ENCODE peak calls at places on chromosomes 4 and X, in nine cellular contexts. H is astrocyte of the spinal cord, V is choroid plexus epithelial cell, T is upper lobe of right lung, B is GM12865, R is progenitor cell of endocrine pancreas, L is ovary, C is lower lobe of right lung, G is mucosa of descending colon. Z is an unnamed sample.

GRCh38 chr4:154001187-154001586 is 212.3 kb upstream of the SFRP2 start:
- DNase-seq in B (no peak), C (no peak), V (no peak), T (no peak), L (no peak), G (no peak), H (no peak), R (no peak), Z (no peak)

GRCh38 chrX:112820364-112821308 is 20.0 kb downstream of the AMOT start:
- DNase-seq in B (no peak), C (no peak), H (no peak), L (no peak), R (no peak), T (no peak), V (no peak), G (no peak), Z (no peak)

GRCh38 chr4:128606173-128606572 is 203.3 kb upstream of the JADE1 start:
- DNase-seq in G (no peak), R (no peak), H (peak; percentile 46), C (no peak), T (no peak), V (peak; percentile 68), B (no peak), L (no peak), Z (peak; percentile 56)

GRCh38 chr4:38949416-38950051 is 81.9 kb downstream of the FAM114A1 start:
- DNase-seq in L (no peak), B (peak; percentile 20), T (no peak), C (no peak), V (peak; percentile 86), G (no peak), H (peak; percentile 67), R (no peak), Z (no peak)

GRCh38 chr4:139530833-139531427 is 25.1 kb downstream of the SETD7 start:
- DNase-seq in T (no peak), L (no peak), G (peak; percentile 82), H (no peak), V (peak; percentile 63), B (peak; percentile 51), R (peak; percentile 45), C (no peak), Z (peak; percentile 54)

GRCh38 chrX:110852180-110852579 is 56.6 kb upstream of the CHRDL1 start:
- DNase-seq in C (no peak), B (peak; percentile 37), L (no peak), R (no peak), V (peak; percentile 21), T (no peak), H (no peak), G (peak; percentile 2), Z (no peak)

GRCh38 chr4:98905834-98906233 is 23.1 kb downstream of the EIF4E start:
- DNase-seq in G (no peak), C (no peak), H (peak; percentile 45), V (peak; percentile 60), R (no peak), L (no peak), T (no peak), B (no peak), Z (no peak)

GRCh38 chr4:20464381-20464780 is 212.7 kb downstream of the SLIT2 start:
- DNase-seq in V (peak; percentile 86), T (no peak), H (peak; percentile 58), B (no peak), R (no peak), L (no peak), G (no peak), C (no peak), Z (no peak)

GRCh38 chr4:107034982-107035710 is 967 bp downstream of the DKK2 start:
- DNase-seq in B (no peak), C (peak; percentile 44), R (peak; percentile 15), V (peak; percentile 46), G (no peak), L (no peak), T (no peak), H (peak; percentile 45), Z (no peak)

DNA sequence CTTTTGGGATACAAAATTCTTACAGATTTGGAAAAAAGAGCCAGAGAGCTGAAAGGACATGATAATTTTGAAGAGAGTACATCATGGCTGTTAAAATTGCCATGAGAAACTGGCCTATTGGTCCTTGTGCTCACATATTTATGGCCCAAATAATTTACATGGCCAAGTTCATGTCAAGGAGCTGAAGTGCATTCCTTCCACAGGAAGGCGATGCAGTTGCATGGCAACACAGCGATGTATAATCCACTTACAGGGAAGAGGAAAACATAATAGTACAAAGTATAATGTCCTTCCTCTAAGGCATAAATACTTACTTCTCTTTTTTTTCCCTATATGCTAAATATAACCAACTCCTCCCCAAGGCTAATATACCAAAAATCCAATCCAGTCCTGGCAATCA is 914.5 kb upstream of the AGA start:
- DNase-seq in R (no peak), L (no peak), G (no peak), V (no peak), C (no peak), H (no peak), B (no peak), T (no peak), Z (no peak)
- TF ChIP-seq CTCF in R (no peak), L (no peak), G (no peak), V (no peak), C (no peak), H (no peak), B (no peak), T (no peak), Z (no peak)

DNA sequence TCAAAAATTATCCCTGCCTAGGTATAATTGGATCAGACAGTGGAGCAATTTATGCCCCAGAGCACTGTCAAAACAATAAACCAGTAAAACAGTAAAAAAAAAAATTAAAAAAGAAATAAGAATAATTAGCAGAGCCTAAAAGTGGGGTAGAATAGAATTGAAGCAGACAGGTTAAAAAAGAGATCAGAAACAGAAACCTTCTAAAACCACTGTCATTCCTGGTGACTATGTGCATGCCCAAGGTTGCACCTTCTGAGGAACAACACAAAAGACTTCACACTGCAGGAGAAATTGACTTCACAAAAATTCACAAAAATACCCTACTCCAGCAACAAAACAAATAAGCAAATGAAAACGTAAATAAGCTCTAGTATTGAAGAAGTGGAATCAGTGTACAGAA is 168.6 kb downstream of the SPANXA1 start:
- DNase-seq in V (no peak), G (no peak), L (no peak), H (no peak), T (no peak), R (no peak), B (no peak), C (no peak), Z (no peak)
- TF ChIP-seq CTCF in V (no peak), G (no peak), L (no peak), H (no peak), T (no peak), R (no peak), B (no peak), C (no peak), Z (no peak)

GRCh38 chr4:78057135-78057599 is at the start of gene FRAS1:
- DNase-seq in L (peak; percentile 8), T (peak; percentile 68), H (peak; percentile 38), B (no peak), G (peak; percentile 23), V (peak; percentile 26), C (peak; percentile 45), R (peak; percentile 55), Z (peak; percentile 4)
- TF ChIP-seq CTCF in L (no peak), T (no peak), H (peak; percentile 19), B (no peak), G (no peak), V (no peak), C (no peak), R (peak; percentile 34), Z (no peak)

DNA sequence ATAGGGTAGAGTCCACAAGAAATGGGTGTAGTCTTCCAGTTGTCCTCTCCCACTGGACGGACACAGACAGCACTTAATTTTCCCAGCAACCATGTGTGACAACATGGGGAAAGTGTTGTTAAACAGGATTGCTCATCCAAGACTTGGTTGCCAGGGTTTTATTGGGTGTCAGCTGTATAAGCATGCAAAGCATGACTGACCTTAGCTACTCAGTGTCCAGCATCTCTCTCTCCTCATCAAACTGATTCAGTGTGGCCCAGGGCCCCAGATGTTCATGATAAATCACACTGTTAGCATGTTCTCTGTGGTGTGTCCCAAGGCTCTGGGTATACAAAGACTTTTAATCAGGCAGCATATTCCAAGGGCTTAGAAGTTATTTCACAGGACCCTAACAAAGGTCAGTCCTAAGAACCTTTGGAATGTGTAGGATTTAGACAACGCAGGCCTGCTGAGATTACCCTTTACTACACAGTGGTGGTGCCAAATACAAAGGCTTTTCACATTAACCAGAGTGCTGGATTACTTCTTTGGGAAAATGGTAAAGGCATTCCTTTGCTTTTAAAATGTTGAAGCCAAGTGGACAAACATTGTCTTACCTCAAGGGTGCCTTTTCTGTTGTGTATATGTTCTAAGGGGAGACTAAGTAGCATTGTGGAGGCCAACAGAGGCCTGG is 213.3 kb downstream of the GLUD2 start:
- DNase-seq in T (no peak), R (no peak), L (no peak), B (no peak), C (no peak), V (no peak), H (no peak), G (no peak), Z (no peak)
- TF ChIP-seq CTCF in T (no peak), R (no peak), L (no peak), B (no peak), C (no peak), V (no peak), H (no peak), G (no peak), Z (no peak)

GRCh38 chr4:77179512-77179911 is 22.5 kb downstream of the CCNG2 start:
- DNase-seq in G (no peak), H (no peak), T (no peak), R (no peak), V (no peak), C (no peak), L (no peak), B (no peak), Z (no peak)
- TF ChIP-seq CTCF in G (no peak), H (no peak), T (no peak), R (no peak), V (no peak), C (no peak), L (no peak), B (no peak), Z (no peak)

GRCh38 chrX:82224961-82225360 is 1023.1 kb downstream of the SH3BGRL start:
- DNase-seq in G (no peak), H (no peak), B (no peak), R (no peak), T (no peak), C (no peak), L (no peak), V (no peak), Z (no peak)

GRCh38 chrX:82232679-82233078 is 1030.8 kb downstream of the SH3BGRL start:
- DNase-seq in B (no peak), V (no peak), C (no peak), T (no peak), G (no peak), L (no peak), R (no peak), H (no peak), Z (no peak)

GRCh38 chrX:82230013-82230412 is 1028.1 kb downstream of the SH3BGRL start:
- DNase-seq in G (no peak), V (no peak), R (no peak), L (no peak), T (no peak), B (no peak), H (no peak), C (no peak), Z (no peak)
- TF ChIP-seq CTCF in G (no peak), V (no peak), R (peak; percentile 34), L (no peak), T (no peak), B (no peak), H (no peak), C (no peak), Z (no peak)

GRCh38 chrX:29231800-29232199 is 644.6 kb downstream of the IL1RAPL1 start:
- DNase-seq in T (no peak), R (no peak), G (no peak), H (peak; percentile 10), C (no peak), V (peak; percentile 22), L (no peak), B (no peak), Z (no peak)
- TF ChIP-seq CTCF in T (peak; percentile 5), R (peak; percentile 37), G (no peak), H (peak; percentile 32), C (no peak), V (peak; percentile 47), L (no peak), B (peak; percentile 8), Z (no peak)